ENCODE peak calls at places on chromosomes 13 and 19, in seven cellular contexts. S is germinal center; Y is SW 1271; X is renal cortical epithelial cell; N is PC-3; U is IMR-90; T is T-helper 2 cell treated with Interferon-gamma antibody and Interleukin-4, amounts not matched to agents 5 μg/mL and 100 μg/mL, for 36 hours. H is an unnamed sample.

GRCh38 chr19:49335784-49336481 is 727 bp downstream of the CD37 start:
- DNase-seq in S (no peak), N (no peak), X (no peak), Y (no peak), T (no peak), U (no peak), H (peak)

GRCh38 chr13:24698686-24699085 is 18.5 kb downstream of the ATP12A start:
- DNase-seq in Y (no peak), X (no peak), S (no peak), N (no peak), U (no peak), T (no peak), H (no peak)

GRCh38 chr19:47438793-47439220 is 19.5 kb upstream of the MEIS3 start:
- DNase-seq in Y (no peak), S (no peak), T (no peak), X (no peak), N (peak), U (no peak), H (no peak)

GRCh38 chr13:25503856-25504255 is 132.1 kb downstream of the ATP8A2 start:
- DNase-seq in S (no peak), Y (no peak), T (no peak), U (no peak), X (no peak), N (no peak), H (no peak)

GRCh38 chr13:60229708-60230272 is 66.1 kb upstream of the DIAPH3 start:
- DNase-seq in T (no peak), Y (no peak), X (peak), U (no peak), S (no peak), N (no peak), H (no peak)

GRCh38 chr13:38045278-38046048 is 175.9 kb upstream of the TRPC4 start:
- DNase-seq in Y (no peak), X (peak), N (peak), U (peak), S (no peak), T (no peak), H (no peak)

GRCh38 chr19:40143612-40144011 is 47.6 kb upstream of the MAP3K10 start:
- DNase-seq in T (no peak), S (peak), Y (no peak), U (no peak), X (no peak), N (no peak), H (peak)

GRCh38 chr13:48626077-48626449 is 27.7 kb upstream of the CYSLTR2 start:
- DNase-seq in Y (no peak), N (no peak), S (no peak), X (peak), U (peak), T (no peak), H (no peak)

GRCh38 chr13:47846886-47847285 is 154.2 kb downstream of the SUCLA2 start:
- DNase-seq in T (no peak), N (no peak), S (no peak), Y (no peak), U (no peak), X (no peak), H (no peak)

GRCh38 chr19:55257461-55258411 is 1.1 kb downstream of the PPP6R1 start:
- DNase-seq in T (peak), X (no peak), N (peak), S (peak), Y (no peak), U (peak), H (no peak)

GRCh38 chr19:2315121-2315817 is 7.3 kb upstream of the LINGO3 start:
- DNase-seq in Y (no peak), U (no peak), X (no peak), S (no peak), N (no peak), T (no peak), H (no peak)

H was measured in GM13976.